ENCODE peak calls at places on chromosomes 11 and 22, in seven cellular contexts. W is HuH-7.5; T is CD8-positive, alpha-beta memory T cell; R is stimulated activated CD4-positive, alpha-beta T cell treated with anti-CD3 and anti-CD28 coated beads, Interleukin-4, amount 100 ng/mL, for 1 hour; C is activated CD4-positive, alpha-beta T cell treated with anti-CD3 and anti-CD28 coated beads for 36 hours; A is MV-4-11; O is tibial nerve. P is an unnamed sample.

GRCh38 chr11:36162909-36163434 is 126.3 kb downstream of the COMMD9 start:
- DNase-seq in T (no peak), C (no peak), R (no peak), W (no peak), O (no peak), A (no peak), P (no peak)

GRCh38 chr11:31968774-31969433 is 122.0 kb upstream of the RCN1 start:
- DNase-seq in W (no peak), A (no peak), T (no peak), R (no peak), O (no peak), C (no peak), P (no peak)

GRCh38 chr11:26551186-26551801 is 20.8 kb downstream of the MUC15 start:
- DNase-seq in C (no peak), O (no peak), W (no peak), R (no peak), A (no peak), T (no peak), P (no peak)

GRCh38 chr22:46453829-46454220 is 83.6 kb downstream of the CELSR1 start:
- DNase-seq in C (no peak), W (no peak), A (no peak), R (no peak), T (no peak), O (no peak), P (no peak)

GRCh38 chr11:120431633-120432032 is 79.9 kb upstream of the GRIK4 start:
- DNase-seq in R (no peak), O (no peak), C (peak; percentile 18), W (no peak), T (no peak), A (no peak), P (no peak)

GRCh38 chr11:65505434-65506315 is 6.8 kb downstream of the MALAT1 start:
- DNase-seq in W (no peak), C (no peak), O (peak; percentile 41), A (no peak), T (no peak), R (no peak), P (no peak)

GRCh38 chr22:17303840-17304779 is 65.2 kb upstream of the CECR2 start:
- DNase-seq in C (peak; percentile 80), W (no peak), R (peak; percentile 54), O (no peak), A (no peak), T (peak; percentile 62), P (no peak)

GRCh38 chr11:64868904-64869570 is 9.4 kb downstream of the EHD1 start:
- DNase-seq in A (no peak), W (no peak), C (peak; percentile 60), O (no peak), R (peak; percentile 46), T (no peak), P (no peak)

GRCh38 chr22:24592846-24593809 is at the start of gene LRRC75B:
- DNase-seq in T (no peak), C (peak; percentile 50), A (peak; percentile 68), W (peak; percentile 95), O (peak; percentile 86), R (peak; percentile 20), P (peak; percentile 94)

GRCh38 chr11:132200303-132200936 is 830.0 kb downstream of the NTM start:
- DNase-seq in C (no peak), A (no peak), R (no peak), O (no peak), T (no peak), W (no peak), P (no peak)

GRCh38 chr11:34792143-34792542 is 124.0 kb downstream of the APIP start:
- DNase-seq in O (no peak), C (no peak), T (no peak), W (no peak), A (no peak), R (no peak), P (no peak)

GRCh38 chr11:102390667-102391449 is 43.8 kb downstream of the BIRC2 start:
- DNase-seq in R (peak; percentile 49), O (peak; percentile 59), C (peak; percentile 68), A (peak; percentile 40), T (peak; percentile 44), W (peak; percentile 19), P (peak; percentile 82)

GRCh38 chr11:74926304-74927030 is 22.4 kb downstream of the XRRA1 start:
- DNase-seq in C (peak; percentile 64), T (no peak), A (peak; percentile 29), R (no peak), W (no peak), O (no peak), P (no peak)

GRCh38 chr22:17841836-17842235 is 67.6 kb upstream of the BID start:
- DNase-seq in O (no peak), T (no peak), R (no peak), A (no peak), W (no peak), C (no peak), P (no peak)

GRCh38 chr11:124541204-124541603 is 2.2 kb downstream of the OR8B12 start:
- DNase-seq in W (no peak), A (no peak), T (no peak), O (no peak), R (no peak), C (no peak), P (no peak)

GRCh38 chr11:76793391-76793811 is 10.2 kb downstream of the TSKU start:
- DNase-seq in T (no peak), W (no peak), O (no peak), A (no peak), C (no peak), R (no peak), P (no peak)

GRCh38 chr11:117941163-117941707 is 12.0 kb upstream of the TMPRSS13 start:
- DNase-seq in R (no peak), O (no peak), W (no peak), A (no peak), T (no peak), C (no peak), P (no peak)

GRCh38 chr11:113189909-113190667 is 124.3 kb upstream of the TTC12 start:
- DNase-seq in A (peak; percentile 63), R (no peak), W (no peak), O (no peak), C (no peak), T (no peak), P (no peak)

GRCh38 chr11:45280449-45280848 is 5.7 kb downstream of the SYT13 start:
- DNase-seq in R (no peak), A (no peak), W (no peak), O (no peak), C (no peak), T (peak; percentile 6), P (no peak)

GRCh38 chr11:118619444-118620205 is 12.2 kb downstream of the PHLDB1 start:
- DNase-seq in C (no peak), W (no peak), O (peak; percentile 52), R (no peak), T (no peak), A (peak; percentile 91), P (no peak)

GRCh38 chr11:6856871-6857270 is 6.0 kb upstream of the OR10A2 start:
- DNase-seq in A (no peak), R (no peak), O (no peak), C (no peak), W (no peak), T (no peak), P (no peak)

GRCh38 chr22:39471421-39472141 is 14.8 kb downstream of the MGAT3 start:
- DNase-seq in R (no peak), W (no peak), C (peak; percentile 20), T (no peak), A (peak; percentile 37), O (no peak), P (no peak)

GRCh38 chr22:47901911-47902310 is 1139.5 kb downstream of the TBC1D22A start:
- DNase-seq in R (no peak), T (no peak), W (no peak), O (no peak), C (no peak), A (no peak), P (no peak)

GRCh38 chr11:117748771-117749540 is 48.1 kb downstream of the DSCAML1 start:
- DNase-seq in A (no peak), R (no peak), O (no peak), W (peak; percentile 60), C (no peak), T (no peak), P (no peak)

GRCh38 chr11:108685419-108686161 is 20.7 kb downstream of the DDX10 start:
- DNase-seq in A (no peak), W (no peak), O (no peak), C (no peak), T (no peak), R (no peak), P (no peak)

GRCh38 chr11:107576497-107577086 is 11.1 kb upstream of the ALKBH8 start:
- DNase-seq in W (peak; percentile 13), C (peak; percentile 78), O (peak; percentile 86), R (peak; percentile 57), A (peak; percentile 15), T (peak; percentile 31), P (no peak)

GRCh38 chr11:27204527-27204926 is 158.5 kb downstream of the CCDC34 start:
- DNase-seq in A (peak; percentile 22), C (peak; percentile 54), R (peak; percentile 5), O (no peak), W (no peak), T (no peak), P (no peak)

GRCh38 chr11:68036717-68037239 is 2.0 kb upstream of the TCIRG1 start:
- DNase-seq in T (no peak), C (peak; percentile 47), A (peak; percentile 84), O (no peak), R (no peak), W (no peak), P (no peak)

GRCh38 chr22:44676441-44677298 is 25.3 kb upstream of the PRR5 start:
- DNase-seq in T (no peak), A (no peak), C (no peak), O (no peak), R (no peak), W (peak; percentile 55), P (no peak)

GRCh38 chr11:74288161-74288560 is 23.3 kb downstream of the P4HA3 start:
- DNase-seq in T (no peak), A (no peak), O (no peak), C (peak; percentile 28), W (no peak), R (no peak), P (no peak)

GRCh38 chr22:38861927-38862326 is 10.1 kb downstream of the CBX6 start:
- DNase-seq in R (no peak), C (no peak), A (no peak), O (no peak), W (no peak), T (no peak), P (no peak)

GRCh38 chr11:776459-777287 is 614 bp downstream of the GATD1 start:
- DNase-seq in R (no peak), O (no peak), A (peak; percentile 30), T (no peak), C (peak; percentile 59), W (peak; percentile 86), P (no peak)

GRCh38 chr22:20978419-20978818 is 3.7 kb upstream of the LZTR1 start:
- DNase-seq in A (no peak), O (no peak), R (no peak), C (no peak), T (no peak), W (no peak), P (no peak)

GRCh38 chr11:27973851-27974536 is 134.0 kb downstream of the KIF18A start:
- DNase-seq in T (no peak), W (no peak), O (no peak), A (no peak), R (no peak), C (no peak), P (no peak)